ENCODE peak calls at places on chromosomes 12 and 14, in eight cellular contexts. D, R, A, E, K, U, Y and L are unnamed samples.

GRCh38 chr12:57127710-57128518 is at the start of gene LRP1:
- DNase-seq in D (peak; percentile 87), R (peak; percentile 85), A (peak; percentile 89), E (peak; percentile 66), K (peak; percentile 73), U (peak; percentile 76), Y (peak; percentile 82), L (peak; percentile 69)

GRCh38 chr12:31368666-31369361 is 42.9 kb upstream of the SINHCAF start:
- DNase-seq in D (no peak), R (no peak), A (no peak), E (no peak), K (no peak), U (no peak), Y (peak; percentile 48), L (no peak)

GRCh38 chr12:111645433-111645832 is 40.3 kb downstream of the BRAP start:
- DNase-seq in D (no peak), R (no peak), A (no peak), E (peak; percentile 87), K (no peak), U (no peak), Y (peak; percentile 71), L (peak; percentile 55)

GRCh38 chr14:103880986-103881926 is 33.9 kb upstream of the PPP1R13B start:
- DNase-seq in D (peak; percentile 60), R (no peak), A (peak; percentile 41), E (no peak), K (no peak), U (no peak), Y (no peak), L (no peak)

GRCh38 chr12:31590730-31591307 is at the start of gene DENND5B:
- DNase-seq in D (peak; percentile 86), R (peak; percentile 76), A (peak; percentile 85), E (peak; percentile 40), K (peak; percentile 78), U (peak; percentile 75), Y (peak; percentile 61), L (peak; percentile 33)

GRCh38 chr12:26777236-26777635 is 55.8 kb downstream of the ITPR2 start:
- DNase-seq in D (no peak), R (no peak), A (no peak), E (no peak), K (no peak), U (no peak), Y (no peak), L (no peak)

GRCh38 chr12:129790331-129790730 is 113.5 kb downstream of the TMEM132D start:
- DNase-seq in D (no peak), R (no peak), A (no peak), E (no peak), K (no peak), U (no peak), Y (no peak), L (no peak)

GRCh38 chr14:70289138-70289537 is 70.3 kb downstream of the COX16 start:
- DNase-seq in D (no peak), R (no peak), A (no peak), E (no peak), K (no peak), U (no peak), Y (no peak), L (no peak)

GRCh38 chr12:25186788-25187397 is 8.1 kb downstream of the DNAI7 start:
- DNase-seq in D (no peak), R (no peak), A (no peak), E (peak; percentile 67), K (no peak), U (no peak), Y (peak; percentile 8), L (no peak)

GRCh38 chr12:18882690-18883089 is 144.8 kb downstream of the CAPZA3 start:
- DNase-seq in D (no peak), R (no peak), A (no peak), E (no peak), K (no peak), U (no peak), Y (no peak), L (no peak)

GRCh38 chr14:80536456-80536855 is 325.2 kb upstream of the DIO2 start:
- DNase-seq in D (no peak), R (no peak), A (no peak), E (no peak), K (no peak), U (no peak), Y (peak; percentile 60), L (no peak)

GRCh38 chr14:96085369-96085768 is 46.2 kb downstream of the C14orf132 start:
- DNase-seq in D (no peak), R (no peak), A (no peak), E (peak; percentile 59), K (no peak), U (no peak), Y (no peak), L (no peak)

GRCh38 chr14:96086032-96086431 is 46.9 kb downstream of the C14orf132 start:
- DNase-seq in D (no peak), R (peak; percentile 53), A (no peak), E (peak; percentile 87), K (no peak), U (no peak), Y (peak; percentile 86), L (peak; percentile 85)

GRCh38 chr14:96088131-96088880 is 49.1 kb downstream of the C14orf132 start:
- DNase-seq in D (no peak), R (no peak), A (no peak), E (no peak), K (no peak), U (no peak), Y (no peak), L (no peak)

GRCh38 chr14:96084796-96085195 is 45.6 kb downstream of the C14orf132 start:
- DNase-seq in D (no peak), R (no peak), A (no peak), E (no peak), K (no peak), U (no peak), Y (no peak), L (no peak)

DNA sequence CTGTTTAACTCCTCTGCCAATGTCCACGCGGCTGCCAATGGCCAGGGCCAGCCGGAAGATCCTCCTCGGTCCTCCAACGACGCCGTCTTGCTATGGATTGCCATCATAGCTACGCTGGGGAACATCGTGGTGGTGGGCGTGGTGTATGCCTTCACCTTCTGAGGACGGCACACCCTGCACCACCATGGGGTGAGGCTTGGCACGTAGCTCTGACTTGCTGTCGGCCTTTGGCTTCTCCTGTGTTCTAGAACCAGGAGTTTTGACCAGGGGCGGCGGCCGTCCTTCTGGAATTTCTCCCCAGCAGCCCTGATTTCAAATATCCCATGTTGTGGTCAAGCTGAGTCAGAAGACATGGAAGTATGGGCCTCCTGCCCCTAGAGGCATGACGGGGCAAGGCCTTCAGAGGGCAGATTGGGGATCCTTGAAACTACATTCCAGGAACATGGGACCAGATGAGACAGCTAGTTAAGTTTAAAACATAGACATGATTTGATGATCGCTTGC is 47.5 kb downstream of the C14orf132 start:
- DNase-seq in D (no peak), R (no peak), A (no peak), E (peak; percentile 66), K (no peak), U (no peak), Y (peak; percentile 25), L (peak; percentile 47)
- TF ChIP-seq CTCF in D (no peak), R (no peak), A (no peak), E (peak; percentile 33), K (no peak), U (no peak), Y (peak; percentile 10), L (peak; percentile 59)

DNA sequence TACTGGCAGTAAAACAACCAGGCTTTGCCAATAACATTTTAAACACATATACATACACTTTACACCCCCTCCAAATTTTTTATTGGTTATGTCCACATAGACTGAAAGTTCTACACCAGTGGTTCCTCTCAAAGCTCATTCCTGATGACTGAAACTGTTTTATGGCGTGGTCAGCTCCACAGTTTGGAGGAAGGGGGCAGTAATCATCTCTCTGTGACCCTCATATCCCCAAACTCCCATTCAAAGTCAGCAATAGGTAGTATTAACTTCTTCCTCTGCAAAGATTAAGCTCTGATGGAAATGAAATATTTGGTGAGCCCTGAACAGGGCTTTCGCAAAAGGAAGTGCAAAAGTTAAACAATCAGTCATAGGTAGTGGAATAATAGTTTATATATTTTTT is 55.3 kb upstream of the DAAM1 start:
- DNase-seq in D (no peak), R (peak; percentile 31), A (no peak), E (no peak), K (no peak), U (no peak), Y (no peak), L (no peak)
- TF ChIP-seq CTCF in D (peak; percentile 36), R (peak; percentile 32), A (peak; percentile 32), E (no peak), K (no peak), U (no peak), Y (peak; percentile 22), L (peak; percentile 49)

GRCh38 chr14:52351191-52351560 is 37.1 kb downstream of the PTGER2 start:
- DNase-seq in D (no peak), R (peak; percentile 62), A (no peak), E (peak; percentile 71), K (no peak), U (no peak), Y (peak; percentile 57), L (peak; percentile 59)
- TF ChIP-seq CTCF in D (no peak), R (no peak), A (no peak), E (no peak), K (no peak), U (no peak), Y (no peak), L (no peak)

GRCh38 chr12:45216297-45216982 is 545 bp downstream of the ANO6 start:
- DNase-seq in D (peak; percentile 51), R (peak; percentile 51), A (peak; percentile 44), E (peak; percentile 32), K (peak; percentile 70), U (peak; percentile 58), Y (peak; percentile 49), L (peak; percentile 19)

GRCh38 chr12:45216983-45217485 is 1.1 kb downstream of the ANO6 start:
- DNase-seq in D (no peak), R (no peak), A (no peak), E (no peak), K (no peak), U (no peak), Y (no peak), L (no peak)

GRCh38 chr12:45214739-45215418 is 1.0 kb upstream of the ANO6 start:
- DNase-seq in D (no peak), R (peak; percentile 54), A (no peak), E (peak; percentile 23), K (no peak), U (no peak), Y (peak; percentile 38), L (no peak)

GRCh38 chr12:45214071-45214470 is 1.8 kb upstream of the ANO6 start:
- DNase-seq in D (no peak), R (no peak), A (no peak), E (no peak), K (no peak), U (no peak), Y (no peak), L (no peak)

DNA sequence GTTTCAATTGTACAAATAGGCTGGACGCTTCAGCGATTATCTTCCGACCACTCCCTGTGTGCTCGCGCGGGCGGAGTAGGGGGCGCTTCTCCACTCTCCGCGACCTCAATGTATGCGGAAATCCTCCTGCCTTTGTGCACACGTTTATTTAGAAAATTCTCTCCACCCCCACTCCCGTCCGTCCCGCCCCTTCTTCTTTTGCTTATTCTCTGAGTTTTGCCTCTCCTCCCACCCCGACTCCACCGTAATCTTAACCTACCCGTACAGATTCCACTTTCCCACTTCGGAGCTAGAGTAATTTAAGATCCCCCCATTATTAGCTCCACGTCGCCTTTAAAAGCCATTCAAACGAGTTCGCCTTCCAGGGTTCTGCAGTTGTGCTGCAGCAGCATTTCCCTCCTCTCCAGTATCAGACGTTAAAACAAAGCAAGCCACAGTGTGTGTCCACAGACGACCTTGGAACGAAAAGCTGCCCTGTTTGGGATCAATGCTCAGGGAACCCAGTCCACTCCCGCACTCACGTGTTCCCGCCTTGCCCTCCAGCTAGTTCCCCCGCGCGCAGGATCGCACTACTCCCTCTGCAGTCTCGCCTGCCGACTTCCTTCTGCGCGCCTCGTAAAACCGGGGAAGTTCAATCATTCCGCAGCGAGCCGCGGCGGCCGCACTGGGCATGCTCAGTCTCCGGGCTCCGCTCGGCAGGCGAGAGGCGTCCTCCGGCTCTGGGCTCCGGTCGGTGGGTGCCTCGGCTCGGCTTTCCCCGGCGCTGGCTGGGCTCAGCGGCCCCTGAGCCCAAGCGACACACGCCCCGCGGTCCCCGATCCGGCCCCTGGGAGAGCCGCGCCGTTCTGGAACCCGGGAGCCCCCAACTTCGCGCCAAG is at the start of gene ANO6:
- DNase-seq in D (peak; percentile 89), R (peak; percentile 88), A (peak; percentile 88), E (peak; percentile 82), K (peak; percentile 90), U (peak; percentile 79), Y (peak; percentile 84), L (peak; percentile 88)
- TF ChIP-seq CTCF in D (no peak), R (peak; percentile 21), A (peak; percentile 29), E (peak; percentile 19), K (no peak), U (peak; percentile 50), Y (peak; percentile 42), L (peak; percentile 67)